ENCODE peak calls at places on chromosomes 5 and 9, in nine cellular contexts. One of them, this sample, is unnamed. For H3K4me1, the result is how much of the 10 kb centered on the place peaks cover.

GRCh38 chr9:72442212-72442607 is 77.2 kb upstream of the ZFAND5 start:
- DNase-seq in aorta: no peak
- DNase-seq in GM23338: peak
- DNase-seq in heart right ventricle: no peak
- DNase-seq in H9: no peak
- DNase-seq in uterus: no peak
- DNase-seq in HepG2: peak
- DNase-seq in heart left ventricle: no peak
- DNase-seq in kidney: no peak
- DNase-seq in this sample: no peak

GRCh38 chr5:80216753-80217596 is 38.9 kb downstream of the SERINC5 start:
- DNase-seq in heart left ventricle: peak
- DNase-seq in H9: no peak
- DNase-seq in uterus: peak
- DNase-seq in aorta: peak
- DNase-seq in HepG2: no peak
- DNase-seq in GM23338: no peak
- DNase-seq in kidney: no peak
- DNase-seq in heart right ventricle: peak
- DNase-seq in this sample: peak

GRCh38 chr5:64977779-64978178 is 209.0 kb downstream of the CWC27 start:
- DNase-seq in heart left ventricle: no peak
- DNase-seq in uterus: peak
- DNase-seq in heart right ventricle: no peak
- DNase-seq in aorta: peak
- DNase-seq in HepG2: no peak
- DNase-seq in kidney: no peak
- DNase-seq in H9: no peak
- DNase-seq in GM23338: no peak
- DNase-seq in this sample: no peak

GRCh38 chr9:113548221-113549041 is 84.9 kb downstream of the RGS3 start:
- DNase-seq in aorta: peak
- DNase-seq in kidney: peak
- DNase-seq in GM23338: peak
- DNase-seq in HepG2: peak
- DNase-seq in heart left ventricle: peak
- DNase-seq in H9: no peak
- DNase-seq in uterus: no peak
- DNase-seq in heart right ventricle: peak
- DNase-seq in this sample: peak

GRCh38 chr5:64807505-64807904 is 38.8 kb downstream of the CWC27 start:
- DNase-seq in heart left ventricle: no peak
- DNase-seq in heart right ventricle: no peak
- DNase-seq in aorta: no peak
- DNase-seq in HepG2: no peak
- DNase-seq in GM23338: no peak
- DNase-seq in kidney: no peak
- DNase-seq in H9: no peak
- DNase-seq in uterus: no peak
- DNase-seq in this sample: no peak

GRCh38 chr9:79800578-79800977 is 228.8 kb downstream of the TLE4 start:
- DNase-seq in kidney: no peak
- DNase-seq in H9: no peak
- DNase-seq in heart left ventricle: no peak
- DNase-seq in HepG2: no peak
- DNase-seq in heart right ventricle: no peak
- DNase-seq in uterus: no peak
- DNase-seq in aorta: no peak
- DNase-seq in GM23338: no peak
- DNase-seq in this sample: no peak

GRCh38 chr5:32170303-32171170 is 3.6 kb downstream of the GOLPH3 start:
- DNase-seq in GM23338: no peak
- DNase-seq in uterus: no peak
- DNase-seq in heart left ventricle: no peak
- DNase-seq in H9: no peak
- DNase-seq in HepG2: no peak
- DNase-seq in heart right ventricle: no peak
- DNase-seq in aorta: no peak
- DNase-seq in kidney: no peak
- DNase-seq in this sample: no peak

GRCh38 chr9:36319806-36320205 is 61.6 kb upstream of the GNE start:
- DNase-seq in uterus: no peak
- DNase-seq in aorta: no peak
- DNase-seq in heart right ventricle: no peak
- DNase-seq in H9: no peak
- DNase-seq in GM23338: no peak
- DNase-seq in HepG2: peak
- DNase-seq in heart left ventricle: no peak
- DNase-seq in kidney: peak
- DNase-seq in this sample: no peak

GRCh38 chr9:125541840-125542243 is 165.2 kb downstream of the MAPKAP1 start:
- DNase-seq in kidney: no peak
- DNase-seq in heart right ventricle: peak
- DNase-seq in GM23338: no peak
- DNase-seq in HepG2: no peak
- DNase-seq in uterus: no peak
- DNase-seq in heart left ventricle: peak
- DNase-seq in aorta: no peak
- DNase-seq in H9: no peak
- DNase-seq in this sample: no peak

GRCh38 chr5:175460126-175460525 is 16.1 kb upstream of the DRD1 start:
- DNase-seq in H9: no peak
- DNase-seq in heart left ventricle: no peak
- DNase-seq in aorta: no peak
- DNase-seq in heart right ventricle: no peak
- DNase-seq in HepG2: no peak
- DNase-seq in kidney: no peak
- DNase-seq in GM23338: peak
- DNase-seq in uterus: no peak
- DNase-seq in this sample: no peak

GRCh38 chr5:139390639-139391569 is 1.2 kb upstream of the MZB1 start:
- DNase-seq in aorta: peak
- DNase-seq in uterus: no peak
- DNase-seq in H9: no peak
- DNase-seq in heart left ventricle: peak
- DNase-seq in heart right ventricle: no peak
- DNase-seq in kidney: no peak
- DNase-seq in GM23338: no peak
- DNase-seq in HepG2: no peak
- DNase-seq in this sample: no peak

GRCh38 chr9:93308676-93309075 is 124.7 kb downstream of the WNK2 start:
- DNase-seq in kidney: peak
- DNase-seq in HepG2: no peak
- DNase-seq in heart left ventricle: no peak
- DNase-seq in uterus: no peak
- DNase-seq in GM23338: no peak
- DNase-seq in H9: peak
- DNase-seq in aorta: no peak
- DNase-seq in heart right ventricle: no peak
- DNase-seq in this sample: no peak

GRCh38 chr9:37676411-37676830 is 25.7 kb downstream of the FRMPD1 start:
- DNase-seq in HepG2: no peak
- DNase-seq in kidney: no peak
- DNase-seq in heart left ventricle: peak
- DNase-seq in heart right ventricle: no peak
- DNase-seq in aorta: no peak
- DNase-seq in H9: no peak
- DNase-seq in uterus: no peak
- DNase-seq in GM23338: no peak
- DNase-seq in this sample: peak

GRCh38 chr5:155270737-155271136 is 257.2 kb downstream of the KIF4B start:
- DNase-seq in HepG2: no peak
- DNase-seq in uterus: no peak
- DNase-seq in H9: no peak
- DNase-seq in heart left ventricle: no peak
- DNase-seq in heart right ventricle: no peak
- DNase-seq in aorta: no peak
- DNase-seq in GM23338: no peak
- DNase-seq in kidney: no peak
- DNase-seq in this sample: no peak

GRCh38 chr9:121485618-121486531 is 13.8 kb downstream of the GGTA1 start:
- DNase-seq in heart right ventricle: no peak
- DNase-seq in heart left ventricle: no peak
- DNase-seq in kidney: no peak
- DNase-seq in aorta: no peak
- DNase-seq in uterus: no peak
- DNase-seq in HepG2: no peak
- DNase-seq in GM23338: no peak
- DNase-seq in H9: no peak
- DNase-seq in this sample: no peak
- H3K4me1 ChIP-seq in heart right ventricle: under half
- H3K4me1 ChIP-seq in heart left ventricle: under half
- H3K4me1 ChIP-seq in kidney: under half
- H3K4me1 ChIP-seq in aorta: under half
- H3K4me1 ChIP-seq in uterus: under half
- H3K4me1 ChIP-seq in HepG2: under half
- H3K4me1 ChIP-seq in GM23338: under half
- H3K4me1 ChIP-seq in H9: under half
- H3K4me1 ChIP-seq in this sample: under half

DNA sequence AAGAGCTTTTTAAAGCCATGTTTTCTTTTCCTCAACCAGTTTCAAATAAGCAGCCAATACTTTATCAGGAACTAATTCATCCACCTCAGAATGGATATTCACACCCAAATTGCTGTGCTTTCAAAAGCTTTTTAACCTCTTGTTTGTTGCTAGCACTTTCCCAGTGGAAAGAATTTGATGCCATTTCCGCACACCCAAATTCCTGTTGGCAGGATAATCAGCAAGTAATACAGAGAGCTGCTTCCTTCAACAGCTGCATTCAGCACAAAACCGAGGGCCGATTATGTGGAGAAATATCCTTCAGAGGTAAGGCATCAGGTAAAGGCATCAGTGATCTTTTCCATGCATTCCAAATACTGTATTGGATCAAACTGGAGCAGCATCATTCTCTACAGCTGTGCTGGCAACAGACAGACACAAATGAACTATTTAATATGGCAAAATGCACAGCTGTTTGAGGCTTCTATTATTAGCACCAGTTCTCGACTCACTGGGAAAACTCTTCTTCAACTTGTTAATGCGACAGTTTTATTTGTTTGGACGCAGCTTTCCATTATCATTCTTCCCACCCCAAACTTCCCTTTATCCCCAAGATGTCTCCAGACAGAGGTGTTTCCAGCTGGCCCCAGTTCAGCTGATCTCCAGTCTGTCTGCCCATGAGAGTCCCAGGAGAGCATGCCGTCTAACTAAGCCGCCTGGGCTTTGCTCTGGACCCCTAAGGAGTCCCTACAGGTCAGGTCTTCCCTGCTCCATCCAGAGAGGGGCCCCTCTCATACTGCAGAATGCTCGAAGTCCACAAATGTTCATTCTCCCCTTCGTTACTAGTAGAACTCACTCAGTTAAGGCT is 22.2 kb upstream of the MGAT1 start:
- DNase-seq in aorta: no peak
- DNase-seq in uterus: peak
- DNase-seq in kidney: peak
- DNase-seq in HepG2: no peak
- DNase-seq in heart left ventricle: no peak
- DNase-seq in GM23338: no peak
- DNase-seq in heart right ventricle: no peak
- DNase-seq in H9: no peak
- DNase-seq in this sample: no peak
- H3K4me1 ChIP-seq in aorta: under half
- H3K4me1 ChIP-seq in uterus: under half
- H3K4me1 ChIP-seq in kidney: under half
- H3K4me1 ChIP-seq in HepG2: under half
- H3K4me1 ChIP-seq in heart left ventricle: half or more
- H3K4me1 ChIP-seq in GM23338: under half
- H3K4me1 ChIP-seq in heart right ventricle: under half
- H3K4me1 ChIP-seq in H9: under half
- H3K4me1 ChIP-seq in this sample: under half

GRCh38 chr5:17223375-17224185 is 6.1 kb downstream of the BASP1 start:
- DNase-seq in heart left ventricle: no peak
- DNase-seq in HepG2: no peak
- DNase-seq in kidney: no peak
- DNase-seq in GM23338: peak
- DNase-seq in uterus: no peak
- DNase-seq in H9: no peak
- DNase-seq in heart right ventricle: no peak
- DNase-seq in aorta: no peak
- DNase-seq in this sample: no peak

GRCh38 chr5:17225551-17225950 is 8.1 kb downstream of the BASP1 start:
- DNase-seq in kidney: no peak
- DNase-seq in HepG2: no peak
- DNase-seq in H9: no peak
- DNase-seq in heart left ventricle: no peak
- DNase-seq in GM23338: no peak
- DNase-seq in heart right ventricle: no peak
- DNase-seq in aorta: no peak
- DNase-seq in uterus: no peak
- DNase-seq in this sample: no peak

GRCh38 chr5:17222679-17223078 is 5.2 kb downstream of the BASP1 start:
- DNase-seq in GM23338: peak
- DNase-seq in aorta: no peak
- DNase-seq in uterus: no peak
- DNase-seq in H9: no peak
- DNase-seq in heart right ventricle: no peak
- DNase-seq in HepG2: no peak
- DNase-seq in kidney: no peak
- DNase-seq in heart left ventricle: no peak
- DNase-seq in this sample: no peak

GRCh38 chr5:17221843-17222614 is 4.6 kb downstream of the BASP1 start:
- DNase-seq in kidney: no peak
- DNase-seq in heart right ventricle: no peak
- DNase-seq in GM23338: no peak
- DNase-seq in heart left ventricle: no peak
- DNase-seq in HepG2: no peak
- DNase-seq in uterus: no peak
- DNase-seq in H9: no peak
- DNase-seq in aorta: no peak
- DNase-seq in this sample: no peak

DNA sequence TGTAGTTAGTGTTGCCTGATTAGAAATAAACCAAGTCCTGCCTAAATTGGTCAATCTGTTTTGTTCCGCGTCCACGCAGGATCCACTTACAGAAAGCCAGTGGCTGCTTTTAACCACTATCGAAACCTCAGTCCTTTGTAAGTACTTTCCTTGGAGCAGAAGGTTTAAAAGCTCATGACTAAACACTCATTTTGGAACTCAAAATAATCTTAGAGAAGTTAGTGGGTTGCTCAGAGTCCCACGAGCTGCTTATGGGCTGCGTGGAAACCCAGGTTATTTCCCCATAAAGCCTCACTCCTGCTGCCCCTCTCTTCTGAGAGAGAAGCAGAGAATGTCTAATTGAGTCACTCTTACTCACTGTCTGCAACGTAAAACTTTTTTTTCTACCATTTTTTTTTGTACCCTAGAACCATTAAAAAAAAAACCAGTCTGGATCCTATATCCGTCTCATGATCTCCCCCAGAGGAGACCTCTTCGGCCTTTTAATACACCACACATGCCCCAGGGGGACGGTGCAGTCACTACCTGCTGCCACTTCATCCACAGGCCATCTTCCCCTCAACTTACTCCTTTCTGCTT is 7.5 kb downstream of the BASP1 start:
- DNase-seq in HepG2: no peak
- DNase-seq in aorta: no peak
- DNase-seq in H9: no peak
- DNase-seq in GM23338: no peak
- DNase-seq in uterus: no peak
- DNase-seq in kidney: no peak
- DNase-seq in heart right ventricle: no peak
- DNase-seq in heart left ventricle: no peak
- DNase-seq in this sample: no peak
- H3K4me1 ChIP-seq in HepG2: under half
- H3K4me1 ChIP-seq in aorta: under half
- H3K4me1 ChIP-seq in H9: under half
- H3K4me1 ChIP-seq in GM23338: under half
- H3K4me1 ChIP-seq in uterus: under half
- H3K4me1 ChIP-seq in kidney: under half
- H3K4me1 ChIP-seq in heart right ventricle: under half
- H3K4me1 ChIP-seq in heart left ventricle: under half
- H3K4me1 ChIP-seq in this sample: under half

GRCh38 chr9:110123364-110124095 is 84.4 kb downstream of the C9orf152 start:
- DNase-seq in H9: no peak
- DNase-seq in heart left ventricle: no peak
- DNase-seq in heart right ventricle: no peak
- DNase-seq in aorta: no peak
- DNase-seq in HepG2: no peak
- DNase-seq in uterus: no peak
- DNase-seq in GM23338: no peak
- DNase-seq in kidney: no peak
- DNase-seq in this sample: no peak
- H3K4me1 ChIP-seq in H9: under half
- H3K4me1 ChIP-seq in heart left ventricle: half or more
- H3K4me1 ChIP-seq in heart right ventricle: half or more
- H3K4me1 ChIP-seq in aorta: under half
- H3K4me1 ChIP-seq in HepG2: under half
- H3K4me1 ChIP-seq in uterus: under half
- H3K4me1 ChIP-seq in GM23338: half or more
- H3K4me1 ChIP-seq in kidney: under half
- H3K4me1 ChIP-seq in this sample: under half

This sample was measured in psoas muscle.